ENCODE peak calls at places on chromosome 16, in nine cellular contexts. F, J, R, L, N, W, T, I and C are unnamed samples.

GRCh38 chr16:23354246-23354645 is 52.1 kb downstream of the SCNN1B start:
- DNase-seq in N (no peak), I (no peak), W (no peak), L (no peak), R (no peak), T (no peak), J (no peak), F (no peak), C (no peak)

GRCh38 chr16:28317040-28317880 is 24.9 kb downstream of the SBK1 start:
- DNase-seq in I (no peak), J (no peak), F (peak), L (peak), N (peak), R (peak), T (peak), W (peak), C (no peak)

GRCh38 chr16:25859645-25860044 is 167.9 kb downstream of the HS3ST4 start:
- DNase-seq in W (no peak), I (no peak), F (no peak), T (no peak), N (no peak), L (no peak), J (no peak), R (no peak), C (no peak)

GRCh38 chr16:51374346-51374745 is 223.3 kb upstream of the SALL1 start:
- DNase-seq in W (no peak), R (peak), F (peak), I (peak), J (no peak), N (no peak), T (no peak), L (peak), C (no peak)

GRCh38 chr16:58832496-58832895 is 98.4 kb upstream of the GOT2 start:
- DNase-seq in F (no peak), N (no peak), J (no peak), T (no peak), R (no peak), L (no peak), I (no peak), W (no peak), C (no peak)

GRCh38 chr16:62135903-62136302 is 99.7 kb upstream of the CDH8 start:
- DNase-seq in N (no peak), T (no peak), F (no peak), R (no peak), I (no peak), J (no peak), L (no peak), W (no peak), C (no peak)

GRCh38 chr16:57092786-57093301 is 461 bp downstream of the CPNE2 start:
- DNase-seq in F (no peak), N (peak), L (no peak), R (peak), J (peak), W (peak), T (peak), I (no peak), C (no peak)

GRCh38 chr16:6193718-6194117 is 1096.1 kb upstream of the EEF2KMT start:
- DNase-seq in L (no peak), I (no peak), F (no peak), J (no peak), R (no peak), W (peak), T (no peak), N (no peak), C (no peak)

GRCh38 chr16:6146874-6147425 is 1049.4 kb upstream of the EEF2KMT start:
- DNase-seq in W (no peak), F (no peak), I (no peak), R (no peak), J (no peak), L (no peak), T (no peak), N (no peak), C (no peak)

GRCh38 chr16:72094266-72094610 is 591 bp downstream of the DHX38 start:
- DNase-seq in I (no peak), T (no peak), L (no peak), F (no peak), J (no peak), R (peak), W (no peak), N (no peak), C (no peak)

GRCh38 chr16:3638916-3639644 is 15.4 kb upstream of the DNASE1 start:
- DNase-seq in I (no peak), R (no peak), N (no peak), W (no peak), F (no peak), J (no peak), T (no peak), L (peak), C (no peak)

GRCh38 chr16:86872126-86872525 is 293.8 kb downstream of the FOXL1 start:
- DNase-seq in R (no peak), N (no peak), L (no peak), T (no peak), I (no peak), F (no peak), W (no peak), J (no peak), C (no peak)

GRCh38 chr16:57091200-57091989 is 988 bp upstream of the CPNE2 start:
- DNase-seq in F (peak), J (no peak), I (no peak), N (peak), R (peak), W (peak), T (peak), L (peak), C (no peak)

GRCh38 chr16:2904922-2905240 is 6.8 kb upstream of the FLYWCH1 start:
- DNase-seq in T (no peak), R (no peak), W (no peak), N (no peak), I (no peak), F (no peak), J (no peak), L (no peak), C (no peak)

GRCh38 chr16:397736-398332 is 835 bp downstream of the NME4 start:
- DNase-seq in I (no peak), T (peak), L (peak), J (no peak), F (peak), W (peak), R (peak), N (peak), C (no peak)

GRCh38 chr16:87702325-87702811 is 63.4 kb downstream of the KLHDC4 start:
- DNase-seq in L (peak), I (no peak), N (peak), R (peak), W (peak), T (no peak), F (peak), J (no peak), C (no peak)

GRCh38 chr16:57723170-57723569 is 12.4 kb upstream of the KATNB1 start:
- DNase-seq in L (peak), J (no peak), N (no peak), F (no peak), I (no peak), T (no peak), R (no peak), W (no peak), C (no peak)

GRCh38 chr16:85777583-85778310 is 21.6 kb downstream of the EMC8 start:
- DNase-seq in J (no peak), R (no peak), T (no peak), L (peak), F (peak), I (no peak), N (no peak), W (no peak), C (no peak)

GRCh38 chr16:10918294-10919002 is 23.8 kb downstream of the DEXI start:
- DNase-seq in L (peak), N (peak), F (peak), T (peak), R (peak), W (peak), I (peak), J (peak), C (peak)

GRCh38 chr16:12271006-12271405 is 294.5 kb downstream of the SNX29 start:
- DNase-seq in J (peak), T (no peak), L (peak), R (no peak), N (no peak), I (peak), F (no peak), W (peak), C (no peak)

GRCh38 chr16:29644973-29645698 is 17.9 kb upstream of the SPN start:
- DNase-seq in W (no peak), J (no peak), L (no peak), R (no peak), N (no peak), I (no peak), F (no peak), T (no peak), C (no peak)

GRCh38 chr16:8966781-8967436 is 3.2 kb upstream of the USP7 start:
- DNase-seq in I (no peak), T (no peak), W (no peak), J (no peak), F (no peak), R (no peak), L (no peak), N (no peak), C (no peak)

GRCh38 chr16:3945751-3946603 is 65.5 kb upstream of the CREBBP start:
- DNase-seq in J (no peak), L (peak), R (peak), F (peak), T (peak), N (peak), W (no peak), I (peak), C (no peak)

GRCh38 chr16:397135-397661 is at the start of gene NME4:
- DNase-seq in R (peak), I (no peak), L (no peak), W (peak), J (peak), F (no peak), T (peak), N (no peak), C (no peak)

GRCh38 chr16:12994402-12994801 is 93.0 kb downstream of the SHISA9 start:
- DNase-seq in J (no peak), R (no peak), W (no peak), N (no peak), I (no peak), F (no peak), L (no peak), T (no peak), C (no peak)

GRCh38 chr16:46830902-46831647 is at the start of gene C16orf87:
- DNase-seq in T (peak), R (peak), W (peak), F (peak), N (peak), L (peak), I (peak), J (peak), C (peak)

GRCh38 chr16:78213751-78214150 is 114.3 kb downstream of the WWOX start:
- DNase-seq in T (no peak), W (no peak), J (no peak), R (no peak), F (no peak), N (no peak), I (no peak), L (no peak), C (no peak)

GRCh38 chr16:24876231-24876630 is 30.5 kb downstream of the SLC5A11 start:
- DNase-seq in N (no peak), R (no peak), T (no peak), J (no peak), L (no peak), I (no peak), F (no peak), W (no peak), C (no peak)

GRCh38 chr16:73434621-73435020 is 386.7 kb upstream of the ZFHX3 start:
- DNase-seq in L (no peak), N (no peak), T (no peak), R (no peak), I (no peak), J (no peak), F (no peak), W (no peak), C (no peak)

GRCh38 chr16:53529529-53529928 is 26.5 kb upstream of the AKTIP start:
- DNase-seq in I (no peak), J (peak), L (no peak), N (no peak), R (no peak), T (no peak), W (no peak), F (no peak), C (no peak)

GRCh38 chr16:23060458-23061320 is 88.6 kb downstream of the USP31 start:
- DNase-seq in J (peak), R (peak), T (peak), I (no peak), L (peak), W (peak), F (peak), N (peak), C (peak)

GRCh38 chr16:83935858-83936255 is 17.2 kb upstream of the OSGIN1 start:
- DNase-seq in N (no peak), W (no peak), T (no peak), J (no peak), L (no peak), F (no peak), R (no peak), I (no peak), C (no peak)

GRCh38 chr16:22763655-22764054 is 50.3 kb upstream of the HS3ST2 start:
- DNase-seq in J (no peak), N (no peak), W (peak), R (no peak), L (no peak), F (no peak), I (no peak), T (peak), C (no peak)